ENCODE peak calls at places on chromosomes 11 and 22, in four cellular contexts. A is CD4-positive, alpha-beta T cell; D is fibroblast of villous mesenchyme; O is upper lobe of right lung. U is an unnamed sample.

GRCh38 chr11:3128356-3129180 is 36.5 kb downstream of the OSBPL5 start:
- DNase-seq in A (no peak), D (no peak), O (peak), U (no peak)

GRCh38 chr11:24502425-24502824 is 5.6 kb downstream of the LUZP2 start:
- DNase-seq in A (no peak), D (no peak), O (peak), U (no peak)

GRCh38 chr11:65225284-65226102 is 36.3 kb upstream of the POLA2 start:
- DNase-seq in A (peak), D (peak), O (peak), U (peak)

GRCh38 chr11:70586261-70587094 is 188.1 kb downstream of the CTTN start:
- DNase-seq in A (no peak), D (no peak), O (peak), U (no peak)

GRCh38 chr22:21922370-21923162 is 30.1 kb downstream of the PPM1F start:
- DNase-seq in A (no peak), D (no peak), O (no peak), U (no peak)

GRCh38 chr11:116182356-116182966 is 590.3 kb downstream of the BUD13 start:
- DNase-seq in A (no peak), D (no peak), O (no peak), U (no peak)

GRCh38 chr11:89381094-89381493 is 110.1 kb downstream of the NOX4 start:
- DNase-seq in A (no peak), D (peak), O (no peak), U (peak)

GRCh38 chr11:64902102-64902900 is 14.7 kb downstream of the ATG2A start:
- DNase-seq in A (no peak), D (no peak), O (no peak), U (no peak)

GRCh38 chr22:28955817-28956216 is 72.4 kb downstream of the ZNRF3 start:
- DNase-seq in A (peak), D (peak), O (no peak), U (no peak)

GRCh38 chr22:44782286-44782830 is 30.0 kb downstream of the ARHGAP8 start:
- DNase-seq in A (no peak), D (peak), O (no peak), U (no peak)

GRCh38 chr11:63610604-63611394 is 3.4 kb downstream of the PLAAT3 start:
- DNase-seq in A (no peak), D (peak), O (no peak), U (no peak)

GRCh38 chr22:36435516-36436415 is 45.7 kb downstream of the TXN2 start:
- DNase-seq in A (peak), D (no peak), O (no peak), U (no peak)

GRCh38 chr22:44024288-44024908 is at the start of gene PARVB:
- DNase-seq in A (no peak), D (peak), O (peak), U (no peak)

GRCh38 chr11:83816572-83817187 is 530.5 kb upstream of the CCDC90B start:
- DNase-seq in A (no peak), D (peak), O (no peak), U (peak)

GRCh38 chr11:117171648-117172051 is 6.9 kb upstream of the SIDT2 start:
- DNase-seq in A (no peak), D (peak), O (no peak), U (peak)

GRCh38 chr22:30838111-30838510 is 130.5 kb downstream of the MORC2 start:
- DNase-seq in A (no peak), D (peak), O (no peak), U (peak)

GRCh38 chr11:126597041-126597440 is 241.6 kb downstream of the ST3GAL4 start:
- DNase-seq in A (no peak), D (no peak), O (no peak), U (no peak)

GRCh38 chr22:34333285-34333684 is 413.0 kb upstream of the LARGE1 start:
- DNase-seq in A (no peak), D (no peak), O (no peak), U (no peak)

GRCh38 chr11:1147792-1148191 is 10.0 kb upstream of the MUC5AC start:
- DNase-seq in A (no peak), D (no peak), O (no peak), U (no peak)

GRCh38 chr11:76797341-76798201 is 14.4 kb downstream of the TSKU start:
- DNase-seq in A (no peak), D (no peak), O (no peak), U (no peak)

GRCh38 chr11:46298699-46299424 is 21.4 kb downstream of the CREB3L1 start:
- DNase-seq in A (no peak), D (peak), O (no peak), U (peak)

GRCh38 chr11:130118165-130118564 is 41.4 kb upstream of the ST14 start:
- DNase-seq in A (no peak), D (no peak), O (no peak), U (no peak)

GRCh38 chr22:27397948-27398330 is 403.6 kb downstream of the MN1 start:
- DNase-seq in A (no peak), D (peak), O (no peak), U (peak)

GRCh38 chr11:100925935-100926334 is 203.7 kb downstream of the PGR start:
- DNase-seq in A (no peak), D (peak), O (no peak), U (peak)

GRCh38 chr22:24982301-24983056 is 30.0 kb downstream of the KIAA1671 start:
- DNase-seq in A (no peak), D (no peak), O (no peak), U (no peak)

GRCh38 chr11:61752117-61752924 is at the start of gene MYRF:
- DNase-seq in A (peak), D (peak), O (peak), U (peak)

GRCh38 chr11:129315781-129316579 is 59.7 kb upstream of the BARX2 start:
- DNase-seq in A (no peak), D (no peak), O (peak), U (no peak)

GRCh38 chr11:762421-763072 is 14.7 kb downstream of the GATD1 start:
- DNase-seq in A (no peak), D (peak), O (no peak), U (peak)

GRCh38 chr11:57474017-57474750 is 13.9 kb downstream of the RTN4RL2 start:
- DNase-seq in A (no peak), D (no peak), O (no peak), U (peak)

GRCh38 chr22:50012201-50013181 is at the start of gene IL17REL:
- DNase-seq in A (no peak), D (peak), O (peak), U (peak)
- TF ChIP-seq CTCF in A (no peak), D (peak), O (peak), U (no peak)

DNA sequence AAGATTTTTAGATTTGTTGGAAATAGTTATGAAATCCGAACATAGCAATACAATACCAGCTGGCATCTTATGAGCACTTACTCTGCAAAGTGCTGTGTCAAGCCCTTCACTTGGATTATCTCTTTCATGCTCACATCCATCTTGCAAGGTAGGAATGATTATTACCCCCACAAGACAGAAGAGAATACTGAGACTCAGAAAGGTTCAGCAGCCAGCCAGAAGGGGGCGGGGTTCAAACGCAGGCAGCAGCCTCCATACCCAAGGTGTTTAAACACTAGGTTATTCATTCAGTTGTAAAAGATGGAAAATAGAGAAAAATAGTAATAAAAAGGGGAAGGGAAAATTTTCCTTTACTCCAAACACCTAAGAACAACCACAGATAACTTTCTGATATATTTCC is 158.5 kb downstream of the CCDC34 start:
- DNase-seq in A (no peak), D (no peak), O (no peak), U (no peak)
- TF ChIP-seq CTCF in A (no peak), D (peak), O (no peak), U (peak)

DNA sequence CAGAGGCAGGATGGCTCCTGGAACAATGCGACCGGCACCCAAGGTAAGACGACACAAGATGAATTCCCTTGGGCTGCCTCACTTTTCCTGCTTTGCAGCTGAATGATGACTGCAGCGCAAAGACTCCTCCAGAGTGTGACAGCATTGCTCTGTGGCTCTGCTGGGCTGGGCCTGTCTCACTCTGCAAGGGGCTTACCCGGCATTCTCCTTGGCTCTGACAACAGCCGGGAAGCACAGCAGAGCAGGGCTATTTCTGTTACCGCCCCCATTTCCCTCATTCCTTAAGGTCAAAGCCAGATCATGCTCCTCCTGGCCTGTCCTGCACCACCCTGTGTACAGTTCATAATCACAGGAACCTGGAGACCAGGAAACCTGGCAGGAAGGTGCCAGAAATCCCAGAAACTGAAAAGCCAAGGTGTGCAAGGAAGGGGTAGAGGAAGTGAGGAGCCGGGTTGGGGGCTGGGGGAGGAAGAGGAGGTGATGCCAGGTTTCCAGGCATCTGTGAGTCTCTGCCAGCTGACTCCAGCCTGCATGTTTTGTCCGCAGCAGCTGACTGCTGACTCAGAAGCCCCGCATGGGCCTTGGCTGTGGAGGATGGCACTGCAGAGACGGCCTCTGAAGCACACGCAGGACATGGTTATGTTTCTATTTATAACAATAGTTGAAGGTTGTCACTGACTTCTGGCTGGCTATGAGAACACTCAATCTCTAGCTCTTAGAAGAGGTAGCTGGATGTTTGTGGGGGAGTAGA is 113.6 kb downstream of the MICAL3 start:
- DNase-seq in A (no peak), D (peak), O (no peak), U (peak)
- TF ChIP-seq CTCF in A (no peak), D (peak), O (peak), U (peak)

GRCh38 chr11:13772223-13773046 is 104.0 kb downstream of the FAR1 start:
- DNase-seq in A (peak), D (peak), O (no peak), U (peak)
- TF ChIP-seq CTCF in A (peak), D (peak), O (peak), U (peak)

DNA sequence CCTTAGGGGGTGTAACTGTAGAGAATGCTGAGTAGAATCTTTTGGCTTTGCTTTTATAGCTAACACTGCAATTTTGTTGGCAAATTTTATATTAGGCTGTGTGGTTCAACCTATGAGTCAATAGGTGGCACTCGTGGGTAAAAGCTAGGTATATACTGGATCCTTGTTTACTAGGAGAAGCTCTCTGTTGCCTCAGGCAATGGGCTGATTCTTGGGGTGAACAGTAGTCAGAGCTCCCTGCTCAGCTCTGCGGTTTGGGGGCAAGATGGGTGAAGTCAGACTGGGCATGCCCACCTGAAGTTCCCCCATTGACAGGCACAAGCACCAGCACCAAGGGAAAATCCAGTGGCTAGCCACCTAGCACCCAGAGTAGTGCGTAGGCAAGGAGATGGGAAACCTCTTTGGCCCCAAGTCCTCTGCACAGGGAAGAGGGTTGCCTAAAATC is 238.7 kb downstream of the FAM181B start:
- DNase-seq in A (no peak), D (no peak), O (no peak), U (no peak)
- TF ChIP-seq CTCF in A (no peak), D (no peak), O (peak), U (peak)

U was measured in IMR-90.